ENCODE peak calls at places on chromosome 14, in four cellular contexts. One of them, this sample, is unnamed.
A peak's percentile ranks its signal among the peaks of the same experiment; 100 is the strongest.

GRCh38 chr14:104087981-104088850 is 2.7 kb downstream of the ASPG start:
- DNase-seq in fibroblast of lung: no peak
- DNase-seq in uterus: no peak
- DNase-seq in OCI-LY7: no peak
- DNase-seq in this sample: peak; percentile 43

GRCh38 chr14:54489731-54490447 is 1.1 kb upstream of the GMFB start:
- DNase-seq in fibroblast of lung: no peak
- DNase-seq in uterus: no peak
- DNase-seq in OCI-LY7: no peak
- DNase-seq in this sample: no peak

GRCh38 chr14:52125885-52126284 is 57.0 kb upstream of the NID2 start:
- DNase-seq in fibroblast of lung: no peak
- DNase-seq in uterus: no peak
- DNase-seq in OCI-LY7: no peak
- DNase-seq in this sample: no peak

GRCh38 chr14:55731247-55731872 is 151.4 kb downstream of the KTN1 start:
- DNase-seq in fibroblast of lung: no peak
- DNase-seq in uterus: no peak
- DNase-seq in OCI-LY7: no peak
- DNase-seq in this sample: no peak

GRCh38 chr14:59199205-59199604 is 10.7 kb downstream of the DAAM1 start:
- DNase-seq in fibroblast of lung: no peak
- DNase-seq in uterus: no peak
- DNase-seq in OCI-LY7: no peak
- DNase-seq in this sample: no peak

GRCh38 chr14:96881713-96882112 is 84.5 kb downstream of the VRK1 start:
- DNase-seq in fibroblast of lung: no peak
- DNase-seq in uterus: no peak
- DNase-seq in OCI-LY7: no peak
- DNase-seq in this sample: no peak

GRCh38 chr14:91060472-91061308 is at the start of gene RPS6KA5:
- DNase-seq in fibroblast of lung: peak; percentile 100
- DNase-seq in uterus: peak; percentile 100
- DNase-seq in OCI-LY7: peak; percentile 100
- DNase-seq in this sample: peak; percentile 95

GRCh38 chr14:102930753-102931579 is 8.5 kb downstream of the AMN start:
- DNase-seq in fibroblast of lung: peak; percentile 29
- DNase-seq in uterus: no peak
- DNase-seq in OCI-LY7: no peak
- DNase-seq in this sample: peak; percentile 91

GRCh38 chr14:105248368-105249174 is at the start of gene BTBD6:
- DNase-seq in fibroblast of lung: peak; percentile 78
- DNase-seq in uterus: peak; percentile 85
- DNase-seq in OCI-LY7: peak; percentile 82
- DNase-seq in this sample: peak; percentile 98

GRCh38 chr14:51367600-51367931 is 127.5 kb downstream of the TMX1 start:
- DNase-seq in fibroblast of lung: peak; percentile 56
- DNase-seq in uterus: no peak
- DNase-seq in OCI-LY7: no peak
- DNase-seq in this sample: no peak

GRCh38 chr14:69909831-69910550 is 30.8 kb downstream of the SMOC1 start:
- DNase-seq in fibroblast of lung: no peak
- DNase-seq in uterus: no peak
- DNase-seq in OCI-LY7: no peak
- DNase-seq in this sample: no peak

GRCh38 chr14:69910871-69911270 is 31.7 kb downstream of the SMOC1 start:
- DNase-seq in fibroblast of lung: no peak
- DNase-seq in uterus: no peak
- DNase-seq in OCI-LY7: no peak
- DNase-seq in this sample: no peak

GRCh38 chr14:69917287-69917686 is 38.1 kb downstream of the SMOC1 start:
- DNase-seq in fibroblast of lung: no peak
- DNase-seq in uterus: no peak
- DNase-seq in OCI-LY7: no peak
- DNase-seq in this sample: no peak

GRCh38 chr14:69916396-69916795 is 37.2 kb downstream of the SMOC1 start:
- DNase-seq in fibroblast of lung: no peak
- DNase-seq in uterus: no peak
- DNase-seq in OCI-LY7: no peak
- DNase-seq in this sample: no peak

GRCh38 chr14:69913686-69914085 is 34.5 kb downstream of the SMOC1 start:
- DNase-seq in fibroblast of lung: no peak
- DNase-seq in uterus: no peak
- DNase-seq in OCI-LY7: no peak
- DNase-seq in this sample: no peak
- H3K4me3 ChIP-seq in fibroblast of lung: no peak overlapping the region
- H3K4me3 ChIP-seq in uterus: no peak overlapping the region
- H3K4me3 ChIP-seq in OCI-LY7: no peak overlapping the region
- H3K4me3 ChIP-seq in this sample: no peak overlapping the region

GRCh38 chr14:65045691-65046090 is 56.6 kb downstream of the MAX start:
- DNase-seq in fibroblast of lung: no peak
- DNase-seq in uterus: no peak
- DNase-seq in OCI-LY7: no peak
- DNase-seq in this sample: no peak
- H3K36me3 ChIP-seq in fibroblast of lung: peaks cover 1% of the 10 kb centered on the region
- H3K36me3 ChIP-seq in uterus: no peaks in the 10 kb centered on the region
- H3K36me3 ChIP-seq in OCI-LY7: peaks cover 16% of the 10 kb centered on the region
- H3K36me3 ChIP-seq in this sample: peaks cover 2% of the 10 kb centered on the region

GRCh38 chr14:100710391-100711116 is 16.1 kb upstream of the DLK1 start:
- DNase-seq in fibroblast of lung: no peak
- DNase-seq in uterus: no peak
- DNase-seq in OCI-LY7: no peak
- DNase-seq in this sample: no peak

GRCh38 chr14:100708349-100709217 is 18.1 kb upstream of the DLK1 start:
- DNase-seq in fibroblast of lung: peak; percentile 74
- DNase-seq in uterus: peak; percentile 83
- DNase-seq in OCI-LY7: no peak
- DNase-seq in this sample: peak; percentile 97

GRCh38 chr14:100711117-100711462 is 15.6 kb upstream of the DLK1 start:
- DNase-seq in fibroblast of lung: no peak
- DNase-seq in uterus: no peak
- DNase-seq in OCI-LY7: no peak
- DNase-seq in this sample: no peak

GRCh38 chr14:100709956-100710284 is 16.8 kb upstream of the DLK1 start:
- DNase-seq in fibroblast of lung: no peak
- DNase-seq in uterus: no peak
- DNase-seq in OCI-LY7: no peak
- DNase-seq in this sample: no peak

DNA sequence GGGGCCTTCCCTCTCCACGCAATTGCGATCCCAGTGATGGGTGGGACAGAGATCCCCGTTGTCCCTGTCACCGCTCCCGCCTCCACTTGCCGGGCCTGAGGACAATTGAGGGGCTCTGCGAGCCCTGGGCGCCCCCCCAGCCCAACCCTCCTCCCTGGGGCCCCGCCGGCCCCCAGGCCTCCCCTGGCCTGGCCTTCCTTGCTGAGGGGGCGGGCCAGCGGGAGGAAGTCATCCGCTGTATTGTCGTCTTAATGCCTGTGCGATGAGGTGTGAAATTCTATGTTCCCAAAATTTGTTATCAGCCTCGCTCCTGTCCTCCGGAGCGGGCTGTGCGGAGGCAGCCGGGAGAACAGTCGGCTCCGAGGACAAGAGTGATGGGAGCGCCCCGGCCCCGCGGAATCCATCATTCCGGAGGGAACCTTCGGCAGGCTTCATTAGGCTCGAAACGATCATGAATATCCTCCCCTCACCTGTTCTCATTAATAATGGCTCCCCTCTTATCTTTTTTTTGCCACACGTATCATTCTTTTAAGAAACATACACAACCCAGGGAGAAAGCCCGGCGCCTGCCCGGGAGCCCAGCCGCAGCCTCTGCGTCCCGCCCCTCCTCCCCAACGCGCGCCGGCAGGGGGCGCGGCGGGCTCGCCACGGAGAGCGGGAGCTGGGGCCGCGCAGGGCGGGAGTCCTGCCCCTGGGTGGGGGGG is 17.3 kb upstream of the DLK1 start:
- DNase-seq in fibroblast of lung: peak; percentile 46
- DNase-seq in uterus: peak; percentile 50
- DNase-seq in OCI-LY7: no peak
- DNase-seq in this sample: peak; percentile 90
- H3K4me3 ChIP-seq in fibroblast of lung: peak overlapping the region; percentile 1
- H3K4me3 ChIP-seq in uterus: no peak overlapping the region
- H3K4me3 ChIP-seq in OCI-LY7: no peak overlapping the region
- H3K4me3 ChIP-seq in this sample: peak overlapping the region; percentile 20

GRCh38 chr14:101908795-101909194 is 55.6 kb upstream of the DYNC1H1 start:
- DNase-seq in fibroblast of lung: no peak
- DNase-seq in uterus: no peak
- DNase-seq in OCI-LY7: no peak
- DNase-seq in this sample: no peak

GRCh38 chr14:101914083-101914482 is 50.3 kb upstream of the DYNC1H1 start:
- DNase-seq in fibroblast of lung: no peak
- DNase-seq in uterus: no peak
- DNase-seq in OCI-LY7: no peak
- DNase-seq in this sample: no peak

GRCh38 chr14:101915871-101916815 is 48.2 kb upstream of the DYNC1H1 start:
- DNase-seq in fibroblast of lung: no peak
- DNase-seq in uterus: no peak
- DNase-seq in OCI-LY7: no peak
- DNase-seq in this sample: no peak

GRCh38 chr14:101909371-101910096 is 54.8 kb upstream of the DYNC1H1 start:
- DNase-seq in fibroblast of lung: no peak
- DNase-seq in uterus: no peak
- DNase-seq in OCI-LY7: no peak
- DNase-seq in this sample: no peak

DNA sequence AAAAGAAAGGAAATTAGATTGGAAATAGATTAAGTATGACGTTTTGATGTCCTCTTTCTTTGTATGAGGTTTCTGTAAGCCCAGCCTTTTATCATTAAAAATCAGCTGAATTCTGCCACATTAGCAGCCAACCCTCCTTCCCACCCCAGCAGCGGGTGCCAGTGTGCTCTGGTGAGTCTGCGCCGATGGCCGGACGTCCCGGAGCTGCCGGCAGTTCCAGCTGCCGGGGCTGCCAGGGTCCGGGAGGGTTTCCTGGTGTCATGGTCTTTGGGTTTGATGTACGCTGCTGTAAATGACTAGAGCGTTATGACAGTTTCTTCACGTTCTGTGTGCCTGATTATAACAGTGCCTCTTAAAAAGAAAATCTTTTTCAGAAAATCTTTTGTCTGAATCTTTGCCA is 51.5 kb upstream of the DYNC1H1 start:
- DNase-seq in fibroblast of lung: no peak
- DNase-seq in uterus: no peak
- DNase-seq in OCI-LY7: no peak
- DNase-seq in this sample: no peak
- H3K36me3 ChIP-seq in fibroblast of lung: peaks cover 5% of the 10 kb centered on the region
- H3K36me3 ChIP-seq in uterus: no peaks in the 10 kb centered on the region
- H3K36me3 ChIP-seq in OCI-LY7: peaks cover 55% of the 10 kb centered on the region
- H3K36me3 ChIP-seq in this sample: peaks cover 1% of the 10 kb centered on the region

DNA sequence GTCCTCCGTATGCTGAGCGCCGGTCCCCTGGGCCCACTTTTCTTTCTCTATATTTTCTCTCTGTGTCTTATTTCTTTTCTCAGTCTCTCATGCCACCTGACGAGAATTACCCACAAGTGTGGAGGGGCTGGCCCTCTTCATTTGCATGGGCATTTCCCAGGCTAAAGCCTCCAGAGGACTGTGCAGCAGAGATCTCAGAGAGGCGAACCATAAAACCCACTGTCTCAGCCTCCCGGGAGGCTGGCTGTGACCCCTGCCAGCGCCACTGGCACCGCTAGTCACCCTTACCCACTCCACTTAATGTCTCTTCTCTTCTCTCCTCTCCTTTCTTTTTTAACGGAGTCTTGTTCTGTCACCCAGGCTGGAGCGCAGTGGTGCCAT is 7.1 kb upstream of the SERPINA9 start:
- DNase-seq in fibroblast of lung: no peak
- DNase-seq in uterus: no peak
- DNase-seq in OCI-LY7: no peak
- DNase-seq in this sample: no peak
- H3K4me3 ChIP-seq in fibroblast of lung: no peak overlapping the region
- H3K4me3 ChIP-seq in uterus: no peak overlapping the region
- H3K4me3 ChIP-seq in OCI-LY7: no peak overlapping the region
- H3K4me3 ChIP-seq in this sample: no peak overlapping the region

DNA sequence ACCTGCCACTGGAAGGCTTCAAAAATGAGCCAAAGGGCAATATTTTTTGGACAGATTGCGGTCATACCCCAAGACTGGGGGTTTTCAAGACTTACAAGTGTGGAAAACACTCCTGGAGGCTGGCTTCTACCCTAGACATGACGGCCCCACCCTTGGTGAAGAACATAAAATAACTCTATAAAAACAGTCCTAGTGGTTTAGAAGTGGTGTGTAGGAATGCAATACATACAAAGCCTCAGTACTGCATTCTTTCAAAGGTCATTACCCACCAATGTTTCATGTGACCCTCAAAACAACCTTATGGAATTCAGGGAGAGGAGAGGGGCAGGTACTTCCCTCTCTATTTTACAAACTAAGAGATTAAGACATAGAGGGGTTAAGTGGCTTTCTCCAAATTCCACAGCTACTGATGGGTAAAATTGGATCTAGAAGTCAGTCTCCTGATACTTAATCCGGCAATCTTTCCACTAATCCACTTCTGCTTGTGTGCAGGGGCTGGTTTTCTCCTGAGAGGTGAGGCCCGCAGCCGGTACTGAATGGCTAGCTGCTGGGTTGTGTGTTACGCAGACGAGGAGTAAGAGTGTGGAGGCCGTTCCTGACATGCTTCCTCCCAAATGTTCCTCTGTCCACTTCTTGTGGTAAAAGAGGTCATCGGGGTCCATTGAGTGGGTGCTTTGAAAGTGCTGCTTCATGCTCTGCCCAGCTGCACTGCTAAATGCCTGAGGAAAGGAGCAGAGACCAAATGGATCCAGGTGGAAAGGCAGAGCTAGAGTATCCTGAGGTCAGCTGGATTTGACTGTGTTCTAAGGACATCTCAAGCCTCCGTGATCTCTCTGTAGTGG is 16.2 kb downstream of the SLC7A8 start:
- DNase-seq in fibroblast of lung: no peak
- DNase-seq in uterus: no peak
- DNase-seq in OCI-LY7: no peak
- DNase-seq in this sample: no peak
- H3K36me3 ChIP-seq in fibroblast of lung: no peaks in the 10 kb centered on the region
- H3K36me3 ChIP-seq in uterus: no peaks in the 10 kb centered on the region
- H3K36me3 ChIP-seq in OCI-LY7: no peaks in the 10 kb centered on the region
- H3K36me3 ChIP-seq in this sample: peaks cover 4% of the 10 kb centered on the region

GRCh38 chr14:30445852-30446251 is 113.1 kb upstream of the G2E3 start:
- DNase-seq in fibroblast of lung: no peak
- DNase-seq in uterus: no peak
- DNase-seq in OCI-LY7: no peak
- DNase-seq in this sample: no peak
- H3K4me3 ChIP-seq in fibroblast of lung: no peak overlapping the region
- H3K4me3 ChIP-seq in uterus: no peak overlapping the region
- H3K4me3 ChIP-seq in OCI-LY7: no peak overlapping the region
- H3K4me3 ChIP-seq in this sample: no peak overlapping the region

DNA sequence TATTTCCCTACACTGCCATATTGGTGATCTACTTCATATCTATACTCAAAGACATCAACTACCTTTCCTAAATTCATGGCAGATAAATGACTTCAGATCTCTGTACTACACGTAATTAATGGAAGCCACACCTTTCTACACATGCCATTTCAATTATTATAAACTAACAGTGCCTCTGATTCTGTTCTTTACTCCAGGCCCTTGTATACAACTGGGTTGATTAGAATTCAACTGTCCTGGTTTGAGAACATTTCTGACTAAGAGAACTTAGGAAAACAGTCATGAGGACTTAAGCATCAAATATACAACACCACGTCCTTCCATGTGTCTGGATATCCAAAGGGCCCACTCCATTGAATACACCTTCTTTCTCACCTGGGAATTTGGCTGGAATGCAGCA is 1.8 kb downstream of the ACIN1 start:
- DNase-seq in fibroblast of lung: no peak
- DNase-seq in uterus: no peak
- DNase-seq in OCI-LY7: no peak
- DNase-seq in this sample: no peak
- H3K36me3 ChIP-seq in fibroblast of lung: peaks cover 17% of the 10 kb centered on the region
- H3K36me3 ChIP-seq in uterus: no peaks in the 10 kb centered on the region
- H3K36me3 ChIP-seq in OCI-LY7: peaks cover 68% of the 10 kb centered on the region
- H3K36me3 ChIP-seq in this sample: peaks cover 40% of the 10 kb centered on the region